ENCODE peak calls at places on chromosomes 6 and 20, in seven cellular contexts. R, N, S, O, G, L and A are unnamed samples.

GRCh38 chr6:69179681-69180080 is 544.6 kb downstream of the ADGRB3 start:
- DNase-seq in R (no peak), N (no peak), S (no peak), O (no peak), G (no peak), L (no peak), A (peak; percentile 1)

GRCh38 chr6:40409716-40410397 is 177.3 kb downstream of the LRFN2 start:
- DNase-seq in R (no peak), N (no peak), S (peak; percentile 7), O (no peak), G (no peak), L (no peak), A (no peak)

GRCh38 chr20:3461191-3461874 is 9.5 kb upstream of the ATRN start:
- DNase-seq in R (no peak), N (no peak), S (no peak), O (no peak), G (no peak), L (no peak), A (no peak)

GRCh38 chr6:56953597-56954388 is 1.1 kb upstream of the BEND6 start:
- DNase-seq in R (peak; percentile 8), N (no peak), S (no peak), O (peak; percentile 33), G (no peak), L (no peak), A (peak; percentile 26)

GRCh38 chr6:28634758-28635546 is 109.3 kb downstream of the GPX5 start:
- DNase-seq in R (no peak), N (no peak), S (peak; percentile 9), O (no peak), G (no peak), L (no peak), A (peak; percentile 18)

GRCh38 chr6:40308533-40309306 is 278.4 kb downstream of the LRFN2 start:
- DNase-seq in R (peak; percentile 64), N (peak; percentile 13), S (peak; percentile 63), O (peak; percentile 77), G (peak; percentile 43), L (no peak), A (peak; percentile 41)

GRCh38 chr20:3084986-3085360 is 449 bp upstream of the AVP start:
- DNase-seq in R (no peak), N (no peak), S (no peak), O (peak; percentile 44), G (no peak), L (no peak), A (no peak)

GRCh38 chr6:127550403-127550802 is 26.6 kb upstream of the C6orf58 start:
- DNase-seq in R (no peak), N (no peak), S (no peak), O (no peak), G (no peak), L (no peak), A (no peak)

GRCh38 chr6:117512056-117512828 is 29.8 kb downstream of the DCBLD1 start:
- DNase-seq in R (no peak), N (no peak), S (no peak), O (no peak), G (no peak), L (no peak), A (no peak)

GRCh38 chr6:27251672-27252251 is 4.3 kb downstream of the PRSS16 start:
- DNase-seq in R (peak; percentile 94), N (peak; percentile 85), S (peak; percentile 95), O (peak; percentile 97), G (peak; percentile 38), L (peak; percentile 23), A (peak; percentile 40)

GRCh38 chr6:36979343-36979742 is 6.7 kb downstream of the MTCH1 start:
- DNase-seq in R (peak; percentile 45), N (no peak), S (peak; percentile 71), O (no peak), G (no peak), L (no peak), A (peak; percentile 50)

GRCh38 chr6:9986273-9986672 is 428.6 kb downstream of the TFAP2A start:
- DNase-seq in R (no peak), N (no peak), S (no peak), O (no peak), G (no peak), L (no peak), A (no peak)

GRCh38 chr6:95948324-95948723 is 67.5 kb upstream of the FUT9 start:
- DNase-seq in R (no peak), N (no peak), S (no peak), O (no peak), G (no peak), L (no peak), A (no peak)

GRCh38 chr6:31717499-31718222 is 2.5 kb downstream of the LY6G6D start:
- DNase-seq in R (no peak), N (no peak), S (peak; percentile 46), O (peak; percentile 87), G (no peak), L (no peak), A (no peak)

GRCh38 chr20:44967207-44967807 is 995 bp downstream of the STK4 start:
- DNase-seq in R (peak; percentile 40), N (no peak), S (peak; percentile 40), O (peak; percentile 35), G (no peak), L (no peak), A (peak; percentile 41)

GRCh38 chr6:16398587-16398986 is 160.2 kb downstream of the GMPR start:
- DNase-seq in R (no peak), N (no peak), S (no peak), O (no peak), G (no peak), L (no peak), A (no peak)

GRCh38 chr20:20780127-20780822 is 67.8 kb upstream of the RALGAPA2 start:
- DNase-seq in R (peak; percentile 77), N (no peak), S (peak; percentile 85), O (no peak), G (peak; percentile 87), L (no peak), A (peak; percentile 3)

GRCh38 chr6:137827977-137828815 is 38.9 kb upstream of the TNFAIP3 start:
- DNase-seq in R (no peak), N (no peak), S (no peak), O (no peak), G (no peak), L (no peak), A (no peak)

GRCh38 chr6:137414599-137414998 is 79.6 kb downstream of the OLIG3 start:
- DNase-seq in R (no peak), N (no peak), S (no peak), O (no peak), G (no peak), L (no peak), A (no peak)

GRCh38 chr6:99426454-99426762 is 1.3 kb upstream of the PNISR start:
- DNase-seq in R (no peak), N (no peak), S (no peak), O (no peak), G (no peak), L (no peak), A (no peak)

GRCh38 chr6:76818451-76818850 is 644.8 kb downstream of the HTR1B start:
- DNase-seq in R (no peak), N (no peak), S (no peak), O (no peak), G (no peak), L (no peak), A (no peak)

GRCh38 chr6:76814496-76815458 is 648.5 kb downstream of the HTR1B start:
- DNase-seq in R (no peak), N (no peak), S (peak; percentile 25), O (no peak), G (no peak), L (no peak), A (no peak)

GRCh38 chr6:76817429-76817828 is 645.9 kb downstream of the HTR1B start:
- DNase-seq in R (no peak), N (no peak), S (no peak), O (no peak), G (no peak), L (no peak), A (no peak)
- TF ChIP-seq POLR2A in R (no peak), N (no peak), S (no peak), O (no peak), G (no peak), L (no peak), A (no peak)

GRCh38 chr6:5554226-5554625 is 292.9 kb downstream of the FARS2 start:
- DNase-seq in R (no peak), N (no peak), S (no peak), O (no peak), G (no peak), L (no peak), A (no peak)
- TF ChIP-seq POLR2A in R (no peak), N (no peak), S (no peak), O (no peak), G (no peak), L (no peak), A (no peak)

GRCh38 chr20:37179671-37180524 is 550 bp upstream of the MROH8 start:
- DNase-seq in R (no peak), N (no peak), S (no peak), O (peak; percentile 35), G (no peak), L (no peak), A (no peak)

DNA sequence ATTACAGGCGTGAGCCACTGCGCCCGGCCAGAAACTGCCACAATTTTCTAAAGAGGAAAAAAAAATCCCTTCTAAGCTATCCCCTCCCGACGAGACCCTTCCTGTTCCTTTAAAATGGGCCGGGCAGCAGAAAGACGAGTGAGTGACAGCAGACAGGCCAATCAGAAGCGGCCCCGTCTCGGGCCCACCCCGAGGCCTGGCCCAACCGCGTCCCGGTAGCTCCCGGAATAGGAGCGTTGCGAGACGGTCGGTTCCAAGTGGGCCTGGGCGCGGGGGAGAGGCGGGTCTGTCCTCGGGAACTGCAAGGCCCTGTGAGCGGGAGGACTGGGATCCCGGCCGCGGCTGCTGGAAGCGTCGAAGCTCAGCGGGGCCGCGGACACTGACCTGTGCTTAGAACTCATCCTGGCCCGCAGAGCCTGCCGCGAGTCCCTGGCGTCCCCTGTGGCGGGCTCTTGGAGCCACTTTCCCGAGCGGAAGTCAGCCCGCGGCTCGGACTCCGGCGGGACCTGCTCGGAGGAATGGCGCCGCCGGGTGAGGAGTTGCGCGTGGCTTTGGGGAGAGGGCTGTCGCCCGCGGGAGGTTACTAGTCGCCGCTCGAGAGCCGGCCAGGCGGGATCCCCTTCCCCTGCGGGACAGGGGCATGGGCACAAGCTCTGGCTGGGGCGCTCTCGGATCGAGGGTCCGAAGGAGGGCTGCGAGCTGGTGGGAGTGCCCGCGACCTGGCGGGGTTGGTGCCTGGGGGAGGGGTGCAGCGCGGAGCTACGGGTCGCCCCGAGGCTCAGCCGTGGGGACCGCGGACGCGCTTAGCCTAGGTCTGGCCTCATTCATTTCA is at the start of the genes MROH8 and RPN2:
- DNase-seq in R (peak; percentile 98), N (peak; percentile 96), S (peak; percentile 99), O (peak; percentile 97), G (peak; percentile 98), L (peak; percentile 70), A (peak; percentile 98)
- TF ChIP-seq POLR2A in R (peak; percentile 60), N (peak; percentile 24), S (peak; percentile 74), O (peak; percentile 81), G (no peak), L (peak; percentile 80), A (peak; percentile 65)

DNA sequence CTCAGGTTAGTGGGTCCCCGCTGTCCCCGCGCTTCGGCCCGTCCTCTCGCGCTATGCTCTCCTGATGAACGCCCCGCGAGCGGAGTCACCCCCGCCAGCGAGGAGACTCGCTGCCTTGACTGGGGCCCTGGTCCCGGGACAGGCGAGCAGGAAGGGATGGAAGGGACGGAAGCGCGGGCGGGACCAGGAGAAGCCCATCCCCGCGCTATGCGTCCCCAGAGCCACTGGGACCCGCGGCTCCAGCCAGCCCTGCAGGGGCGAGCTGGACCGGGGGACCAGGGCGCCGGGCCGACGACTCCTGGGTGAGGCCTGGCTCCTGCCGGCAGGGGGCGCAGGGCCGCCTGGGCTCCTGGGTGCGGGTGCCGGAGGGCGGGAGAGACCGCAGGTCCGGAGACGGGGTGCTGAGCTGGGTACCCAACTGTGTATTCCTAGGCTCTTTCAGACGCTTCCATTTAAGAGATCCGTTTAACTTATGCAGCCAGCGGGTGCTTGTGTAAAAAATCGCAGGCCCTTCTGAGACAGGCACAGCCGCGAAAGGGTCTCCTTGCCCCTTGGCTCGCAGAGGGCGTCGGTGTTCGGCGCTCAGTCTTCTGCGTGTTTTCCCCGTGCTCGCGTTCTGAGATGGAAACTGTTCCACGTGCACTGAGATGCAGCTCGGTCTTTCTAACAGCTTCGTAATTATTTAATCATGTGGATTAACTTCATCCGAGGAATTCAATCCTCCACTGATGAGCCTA is 580 bp upstream of the SYCP2 start:
- DNase-seq in R (peak; percentile 82), N (peak; percentile 15), S (peak; percentile 77), O (peak; percentile 86), G (peak; percentile 58), L (no peak), A (peak; percentile 85)
- TF ChIP-seq POLR2A in R (no peak), N (no peak), S (no peak), O (no peak), G (no peak), L (no peak), A (no peak)